ENCODE peak calls at places on chromosomes 1 and 21, in five cellular contexts. T is GM23338, M is transverse colon, J is pancreas, O is heart right ventricle. X is an unnamed sample.

GRCh38 chr1:219710529-219711194 is 97.8 kb upstream of the ZC3H11B start:
- DNase-seq in T (no peak), O (no peak), M (no peak), J (no peak), X (no peak)

GRCh38 chr1:173502104-173502503 is 25.0 kb downstream of the PRDX6 start:
- DNase-seq in O (no peak), J (no peak), M (no peak), T (no peak), X (no peak)

GRCh38 chr1:110816945-110817344 is 56.0 kb upstream of the CD53 start:
- DNase-seq in T (no peak), M (no peak), O (no peak), J (no peak), X (no peak)

GRCh38 chr1:214983126-214983869 is 99.2 kb upstream of the KCNK2 start:
- DNase-seq in M (no peak), O (no peak), J (no peak), T (no peak), X (no peak)

GRCh38 chr1:63674238-63674864 is 81.1 kb downstream of the PGM1 start:
- DNase-seq in J (peak; percentile 93), O (peak; percentile 76), M (peak; percentile 81), T (peak; percentile 92), X (peak; percentile 67)

GRCh38 chr1:244672961-244673695 is 20.2 kb downstream of the DESI2 start:
- DNase-seq in J (no peak), O (peak; percentile 74), M (no peak), T (no peak), X (peak; percentile 25)

GRCh38 chr1:176205322-176205914 is 1.7 kb downstream of the COP1 start:
- DNase-seq in T (no peak), M (no peak), J (no peak), O (no peak), X (no peak)

GRCh38 chr1:170521818-170522217 is 10.1 kb upstream of the GORAB start:
- DNase-seq in J (no peak), M (no peak), O (no peak), T (no peak), X (no peak)

GRCh38 chr1:61888808-61889207 is 146.5 kb downstream of the PATJ start:
- DNase-seq in O (no peak), T (no peak), M (no peak), J (no peak), X (no peak)

GRCh38 chr21:34797202-34797527 is 128.4 kb downstream of the CLIC6 start:
- DNase-seq in J (no peak), O (no peak), M (no peak), T (no peak), X (no peak)
- H3K27ac ChIP-seq in J (no peak overlapping the region), O (no peak overlapping the region), M (peak overlapping the region; percentile 72), T (no peak overlapping the region), X (no peak overlapping the region)

GRCh38 chr1:21319447-21320407 is 29.5 kb upstream of the ECE1 start:
- DNase-seq in J (peak; percentile 87), M (no peak), O (no peak), T (no peak), X (no peak)
- H3K4me1 ChIP-seq in J (peaks cover 63% of the 10 kb centered on the region), M (peaks cover 64% of the 10 kb centered on the region), O (peaks cover 81% of the 10 kb centered on the region), T (peaks cover 71% of the 10 kb centered on the region), X (peaks cover 97% of the 10 kb centered on the region)

DNA sequence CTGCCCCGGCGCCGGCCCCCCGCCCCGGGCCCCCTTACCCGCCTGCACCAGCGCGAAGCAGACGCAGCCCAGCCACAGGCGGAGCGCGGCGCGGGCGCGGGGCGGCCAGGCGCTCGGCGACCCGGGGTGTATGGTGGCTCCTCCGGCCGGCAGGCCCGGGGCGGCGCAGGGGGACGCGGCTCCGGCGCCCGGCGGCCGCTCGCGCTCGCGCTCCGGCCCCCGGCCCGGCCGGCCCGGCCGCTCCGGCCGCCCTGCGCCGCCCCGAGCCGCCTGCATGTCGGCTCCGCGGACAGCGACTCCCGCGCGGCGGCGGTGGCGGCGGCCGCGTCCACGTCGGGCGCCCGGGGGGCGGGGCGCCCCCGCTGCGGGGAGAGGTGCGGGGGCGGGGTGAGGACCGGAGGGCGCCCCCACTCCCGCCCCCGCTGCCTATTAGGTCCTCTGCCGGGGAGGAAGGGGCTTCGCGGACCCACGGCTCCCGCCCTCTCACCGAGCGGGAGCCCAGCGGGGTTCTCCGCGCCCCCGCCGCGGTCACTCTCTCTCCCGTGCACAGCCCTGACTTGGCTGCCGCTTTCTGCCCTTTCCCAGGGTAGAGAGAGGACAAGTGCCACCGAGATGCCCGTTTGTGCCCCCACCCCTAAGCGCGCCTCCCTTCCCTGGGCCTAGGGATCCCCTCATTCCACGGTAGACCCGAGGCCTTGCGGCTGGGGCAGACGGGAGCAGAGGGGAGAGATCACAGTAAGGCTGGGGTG is at the start of gene FNDC5:
- DNase-seq in M (no peak), O (no peak), J (peak; percentile 40), T (peak; percentile 72), X (peak; percentile 36)
- H3K27ac ChIP-seq in M (no peak within 1 kb of the TSS), O (peak within 1 kb of the TSS; percentile 76), J (no peak within 1 kb of the TSS), T (no peak within 1 kb of the TSS), X (peak within 1 kb of the TSS; percentile 76)

DNA sequence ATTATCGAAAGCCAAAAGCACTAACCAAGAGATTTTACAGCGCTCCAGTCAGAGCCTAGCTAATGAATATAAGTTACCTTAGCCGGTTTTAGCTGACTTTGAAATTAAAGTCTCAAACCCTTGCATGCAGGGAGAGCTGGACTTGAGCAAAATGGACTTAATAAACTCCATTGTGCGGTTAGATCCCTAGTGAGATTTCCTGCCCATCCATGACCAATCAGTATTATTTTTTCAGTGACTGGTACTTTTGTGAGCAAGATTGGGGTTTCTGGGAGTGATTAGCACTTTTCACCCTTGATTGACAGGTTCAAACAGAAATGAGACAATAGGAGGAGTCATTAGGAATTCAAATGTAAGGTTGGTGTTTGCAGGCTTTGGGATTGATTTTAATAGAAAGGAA is 333.3 kb upstream of the ADGRL2 start:
- DNase-seq in M (no peak), J (no peak), T (no peak), O (no peak), X (no peak)
- H3K4me1 ChIP-seq in M (no peaks in the 10 kb centered on the region), J (no peaks in the 10 kb centered on the region), T (peaks cover 17% of the 10 kb centered on the region), O (peaks cover 18% of the 10 kb centered on the region), X (peaks cover 15% of the 10 kb centered on the region)

X was measured in left ventricle myocardium inferior.